ENCODE peak calls at places on chromosomes 6 and 20, in seven cellular contexts. R is ovary, W is body of pancreas, Q is cardiac muscle cell, V is IMR-90, X is heart right ventricle, I is Panc1. F is an unnamed sample. For H3K27me3, the result is how much of the 10 kb centered on the place peaks cover.

GRCh38 chr20:34175879-34176278 is 63.8 kb upstream of the EIF2S2 start:
- DNase-seq in X (no peak), Q (no peak), R (no peak), V (no peak), W (no peak), I (no peak), F (no peak)

GRCh38 chr6:169887529-169888140 is 136.2 kb downstream of the ERMARD start:
- DNase-seq in W (no peak), V (no peak), I (no peak), R (no peak), Q (no peak), X (no peak), F (no peak)

GRCh38 chr6:106257195-106257594 is 68.4 kb downstream of the ATG5 start:
- DNase-seq in Q (no peak), R (no peak), W (no peak), X (no peak), V (peak), I (no peak), F (no peak)

GRCh38 chr6:43962458-43962857 is 164.8 kb downstream of the MRPL14 start:
- DNase-seq in X (no peak), I (no peak), R (no peak), Q (no peak), W (no peak), V (peak), F (no peak)

GRCh38 chr6:88403486-88403885 is 237.3 kb upstream of the CNR1 start:
- DNase-seq in W (no peak), I (no peak), Q (no peak), R (no peak), X (no peak), V (no peak), F (no peak)

GRCh38 chr20:46111028-46111835 is 6.9 kb upstream of the CD40 start:
- DNase-seq in I (no peak), R (no peak), V (no peak), X (no peak), Q (no peak), W (no peak), F (no peak)

GRCh38 chr6:159093608-159094443 is 49.0 kb upstream of the TAGAP start:
- DNase-seq in R (no peak), Q (no peak), X (no peak), W (no peak), I (no peak), V (no peak), F (no peak)

GRCh38 chr6:122735618-122736017 is 43.9 kb upstream of the FABP7 start:
- DNase-seq in I (no peak), Q (no peak), X (no peak), R (no peak), W (no peak), V (no peak), F (no peak)

GRCh38 chr6:139497344-139497961 is 123.0 kb upstream of the CITED2 start:
- DNase-seq in I (no peak), X (no peak), R (no peak), W (peak), Q (no peak), V (no peak), F (no peak)

GRCh38 chr20:48586728-48587127 is 241.1 kb downstream of the PREX1 start:
- DNase-seq in X (no peak), I (no peak), W (peak), Q (no peak), R (no peak), V (no peak), F (no peak)

GRCh38 chr6:125682939-125683338 is 66.5 kb upstream of the HEY2 start:
- DNase-seq in V (no peak), I (no peak), X (no peak), W (no peak), R (no peak), Q (no peak), F (no peak)

GRCh38 chr6:167827588-167828324 is 1.0 kb downstream of the AFDN start:
- DNase-seq in W (peak), V (peak), Q (peak), X (peak), I (no peak), R (peak), F (peak)

GRCh38 chr20:46374383-46374782 is 32.0 kb downstream of the ELMO2 start:
- DNase-seq in Q (no peak), X (no peak), V (no peak), I (no peak), R (no peak), W (no peak), F (no peak)

GRCh38 chr6:144675231-144675861 is 390.2 kb downstream of the UTRN start:
- DNase-seq in I (no peak), R (no peak), Q (no peak), W (peak), V (peak), X (no peak), F (no peak)

GRCh38 chr6:14682821-14683220 is 563.0 kb upstream of the JARID2 start:
- DNase-seq in Q (no peak), W (no peak), V (peak), X (no peak), I (no peak), R (no peak), F (no peak)

GRCh38 chr6:99241905-99242534 is 107.5 kb downstream of the FAXC start:
- DNase-seq in V (peak), R (no peak), W (peak), I (no peak), X (no peak), Q (peak), F (peak)

GRCh38 chr20:32605167-32605656 is 20.1 kb upstream of the NOL4L start:
- DNase-seq in R (no peak), X (no peak), V (peak), I (no peak), W (no peak), Q (peak), F (peak)

GRCh38 chr6:53664623-53665022 is 933 bp downstream of the KLHL31 start:
- DNase-seq in Q (peak), V (no peak), I (no peak), W (no peak), X (peak), R (no peak), F (no peak)

GRCh38 chr6:12844284-12845223 is 128.0 kb downstream of the PHACTR1 start:
- DNase-seq in R (no peak), V (peak), X (no peak), Q (peak), W (no peak), I (no peak), F (no peak)

GRCh38 chr6:152637422-152638047 is 373 bp upstream of the SYNE1 start:
- DNase-seq in Q (no peak), V (peak), I (no peak), X (no peak), R (no peak), W (no peak), F (no peak)

GRCh38 chr6:131948221-131948661 is 2.9 kb downstream of the CCN2 start:
- DNase-seq in X (no peak), Q (no peak), I (no peak), V (peak), R (no peak), W (no peak), F (no peak)

GRCh38 chr6:167409689-167410088 is 84.8 kb downstream of the TTLL2 start:
- DNase-seq in I (no peak), R (no peak), V (no peak), W (no peak), X (no peak), Q (no peak), F (no peak)

GRCh38 chr6:107603029-107603428 is 113.1 kb downstream of the SOBP start:
- DNase-seq in Q (no peak), X (no peak), I (no peak), R (no peak), W (no peak), V (no peak), F (peak)

GRCh38 chr6:4973972-4974885 is 29.6 kb downstream of the RPP40 start:
- DNase-seq in I (no peak), W (peak), X (no peak), V (peak), Q (peak), R (peak), F (no peak)

GRCh38 chr6:141261016-141261671 is 871.6 kb upstream of the GJE1 start:
- DNase-seq in X (peak), I (no peak), W (no peak), Q (no peak), V (no peak), R (no peak), F (no peak)

GRCh38 chr6:31729979-31730630 is 1.0 kb upstream of the DDAH2 start:
- DNase-seq in I (no peak), R (peak), Q (peak), V (peak), X (peak), W (peak), F (peak)

GRCh38 chr6:119979862-119980261 is 630.3 kb upstream of the MAN1A1 start:
- DNase-seq in I (no peak), W (no peak), X (no peak), R (no peak), Q (peak), V (peak), F (no peak)
- TF ChIP-seq CTCF in I (peak), W (no peak), X (no peak), R (no peak), Q (peak), V (peak), F (no peak)

GRCh38 chr6:337782-338464 is 45.6 kb downstream of the DUSP22 start:
- DNase-seq in R (no peak), Q (no peak), I (no peak), X (no peak), W (no peak), V (peak), F (no peak)

GRCh38 chr6:340181-340955 is 48.1 kb downstream of the DUSP22 start:
- DNase-seq in Q (no peak), W (peak), I (no peak), R (no peak), X (no peak), V (no peak), F (no peak)

GRCh38 chr6:340991-341827 is 48.9 kb downstream of the DUSP22 start:
- DNase-seq in Q (no peak), I (no peak), W (peak), V (no peak), R (no peak), X (no peak), F (no peak)

GRCh38 chr6:338815-339262 is 46.6 kb downstream of the DUSP22 start:
- DNase-seq in V (no peak), Q (no peak), X (no peak), R (no peak), W (no peak), I (no peak), F (no peak)

GRCh38 chr6:339480-339879 is 47.2 kb downstream of the DUSP22 start:
- DNase-seq in X (no peak), W (no peak), Q (no peak), R (no peak), V (no peak), I (no peak), F (no peak)
- H3K4me3 ChIP-seq in X (no peak), W (no peak), Q (no peak), R (no peak), V (no peak), I (no peak), F (no peak)

GRCh38 chr6:75201901-75202672 is 3.8 kb downstream of the COL12A1 start:
- DNase-seq in Q (peak), X (peak), W (peak), V (peak), I (no peak), R (peak), F (no peak)
- H3K27me3 ChIP-seq in Q (half or more), X (under half), W (under half), V (under half), I (under half), R (under half), F (under half)

GRCh38 chr6:25174678-25175077 is 104.5 kb upstream of the CARMIL1 start:
- DNase-seq in I (no peak), R (no peak), Q (no peak), X (no peak), V (no peak), W (no peak), F (no peak)

GRCh38 chr6:25176466-25176865 is 102.7 kb upstream of the CARMIL1 start:
- DNase-seq in Q (peak), V (no peak), I (no peak), W (no peak), X (no peak), R (no peak), F (no peak)

GRCh38 chr6:25173951-25174474 is 105.2 kb upstream of the CARMIL1 start:
- DNase-seq in Q (no peak), X (no peak), W (no peak), R (no peak), V (peak), I (peak), F (no peak)

GRCh38 chr6:25175216-25175615 is 104.0 kb upstream of the CARMIL1 start:
- DNase-seq in W (no peak), V (peak), R (no peak), I (no peak), Q (no peak), X (no peak), F (no peak)

DNA sequence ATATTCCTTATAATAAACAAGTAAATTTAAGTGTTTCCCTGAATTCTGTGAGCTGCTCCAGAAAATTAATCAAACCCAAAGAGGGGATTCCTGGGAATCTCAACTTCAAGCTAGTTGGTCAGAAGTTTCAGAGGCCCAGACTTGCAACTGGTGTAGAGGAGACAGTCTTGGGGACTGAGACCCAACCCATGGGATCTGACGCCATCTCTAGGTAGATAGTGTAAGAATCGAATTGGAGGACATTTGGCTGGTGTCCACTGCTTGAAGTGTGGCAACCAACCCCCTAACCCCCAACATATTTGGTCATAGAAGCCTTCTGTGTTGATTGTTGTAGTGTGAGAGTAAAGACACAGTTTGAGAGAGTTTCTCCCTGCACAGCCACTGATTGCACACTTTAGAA is 103.5 kb upstream of the CARMIL1 start:
- DNase-seq in X (no peak), V (no peak), I (no peak), W (no peak), Q (no peak), R (no peak), F (no peak)
- TF ChIP-seq CTCF in X (no peak), V (no peak), I (no peak), W (no peak), Q (no peak), R (no peak), F (no peak)

GRCh38 chr6:134115715-134116074 is 63.3 kb upstream of the SLC2A12 start:
- DNase-seq in R (no peak), X (no peak), V (no peak), I (no peak), Q (no peak), W (no peak), F (peak)
- H3K4me3 ChIP-seq in R (no peak), X (no peak), V (no peak), I (no peak), Q (no peak), W (no peak), F (peak)

DNA sequence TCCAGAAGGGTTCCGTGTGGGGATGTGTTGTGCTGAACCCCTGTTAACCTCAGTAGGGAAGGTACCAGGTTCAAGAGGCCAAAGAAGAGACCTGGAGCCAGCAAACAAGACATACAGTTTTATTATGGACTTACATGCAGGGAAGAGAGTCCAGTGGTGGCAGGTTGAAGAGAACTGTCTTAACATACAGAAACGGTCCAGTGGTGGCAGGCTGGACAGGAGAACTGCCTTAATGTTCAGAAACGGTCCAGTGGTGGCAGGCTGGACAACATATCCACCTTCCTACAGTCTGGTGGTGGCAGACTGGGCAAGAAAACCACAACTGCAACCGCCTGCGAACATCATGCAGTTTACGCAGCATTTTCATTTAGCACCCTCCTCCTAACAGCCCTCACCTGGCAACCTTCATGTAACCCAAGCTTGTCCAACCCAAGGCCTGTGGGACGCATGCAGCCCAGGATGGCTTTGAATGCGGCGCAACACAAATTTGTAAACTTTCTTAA is 75.9 kb downstream of the PHACTR3 start:
- DNase-seq in Q (no peak), V (no peak), R (no peak), I (no peak), X (no peak), W (no peak), F (no peak)
- H3K27me3 ChIP-seq in Q (under half), V (under half), R (under half), I (under half), X (under half), W (under half), F (under half)

GRCh38 chr20:37755665-37756064 is 61.8 kb downstream of the CTNNBL1 start:
- DNase-seq in Q (peak), V (no peak), X (peak), W (no peak), I (no peak), R (no peak), F (peak)
- TF ChIP-seq CTCF in Q (no peak), V (no peak), X (peak), W (no peak), I (no peak), R (no peak), F (peak)

F was measured in dorsolateral prefrontal cortex.